ENCODE peak calls at places on chromosomes 6 and 20, in nine cellular contexts. One of them, this sample, is unnamed.

GRCh38 chr20:17860306-17861197 is 108.0 kb downstream of the SNX5 start:
- DNase-seq in transverse colon: no peak
- DNase-seq in suprapubic skin: no peak
- DNase-seq in K562: no peak
- DNase-seq in H1: no peak
- DNase-seq in endothelial cell of umbilical vein: no peak
- DNase-seq in sigmoid colon: no peak
- DNase-seq in HCT116: no peak
- DNase-seq in spleen: peak
- DNase-seq in this sample: no peak

GRCh38 chr6:65545920-65546319 is 161.1 kb downstream of the EYS start:
- DNase-seq in transverse colon: no peak
- DNase-seq in suprapubic skin: no peak
- DNase-seq in K562: peak
- DNase-seq in H1: no peak
- DNase-seq in endothelial cell of umbilical vein: no peak
- DNase-seq in sigmoid colon: no peak
- DNase-seq in HCT116: no peak
- DNase-seq in spleen: no peak
- DNase-seq in this sample: no peak

GRCh38 chr6:147642458-147642857 is 134.0 kb downstream of the SAMD5 start:
- DNase-seq in transverse colon: peak
- DNase-seq in suprapubic skin: no peak
- DNase-seq in K562: no peak
- DNase-seq in H1: no peak
- DNase-seq in endothelial cell of umbilical vein: no peak
- DNase-seq in sigmoid colon: no peak
- DNase-seq in HCT116: no peak
- DNase-seq in spleen: no peak
- DNase-seq in this sample: no peak

GRCh38 chr6:17429381-17430061 is 36.1 kb downstream of the CAP2 start:
- DNase-seq in transverse colon: no peak
- DNase-seq in suprapubic skin: no peak
- DNase-seq in K562: no peak
- DNase-seq in H1: no peak
- DNase-seq in endothelial cell of umbilical vein: no peak
- DNase-seq in sigmoid colon: no peak
- DNase-seq in HCT116: no peak
- DNase-seq in spleen: no peak
- DNase-seq in this sample: no peak

GRCh38 chr6:125794342-125795137 is 3.8 kb downstream of the NCOA7 start:
- DNase-seq in transverse colon: no peak
- DNase-seq in suprapubic skin: no peak
- DNase-seq in K562: no peak
- DNase-seq in H1: no peak
- DNase-seq in endothelial cell of umbilical vein: no peak
- DNase-seq in sigmoid colon: no peak
- DNase-seq in HCT116: no peak
- DNase-seq in spleen: no peak
- DNase-seq in this sample: no peak

GRCh38 chr6:159745081-159745480 is 16.8 kb upstream of the ACAT2 start:
- DNase-seq in transverse colon: no peak
- DNase-seq in suprapubic skin: no peak
- DNase-seq in K562: no peak
- DNase-seq in H1: no peak
- DNase-seq in endothelial cell of umbilical vein: no peak
- DNase-seq in sigmoid colon: no peak
- DNase-seq in HCT116: no peak
- DNase-seq in spleen: no peak
- DNase-seq in this sample: no peak

GRCh38 chr20:20363449-20364015 is 4.4 kb upstream of the INSM1 start:
- DNase-seq in transverse colon: no peak
- DNase-seq in suprapubic skin: no peak
- DNase-seq in K562: no peak
- DNase-seq in H1: peak
- DNase-seq in endothelial cell of umbilical vein: no peak
- DNase-seq in sigmoid colon: no peak
- DNase-seq in HCT116: no peak
- DNase-seq in spleen: no peak
- DNase-seq in this sample: no peak

GRCh38 chr20:47016068-47016664 is 121.5 kb downstream of the EYA2 start:
- DNase-seq in transverse colon: no peak
- DNase-seq in suprapubic skin: no peak
- DNase-seq in K562: peak
- DNase-seq in H1: no peak
- DNase-seq in endothelial cell of umbilical vein: no peak
- DNase-seq in sigmoid colon: no peak
- DNase-seq in HCT116: no peak
- DNase-seq in spleen: no peak
- DNase-seq in this sample: no peak

GRCh38 chr6:126268087-126268486 is 71.8 kb upstream of the CENPW start:
- DNase-seq in transverse colon: no peak
- DNase-seq in suprapubic skin: no peak
- DNase-seq in K562: peak
- DNase-seq in H1: no peak
- DNase-seq in endothelial cell of umbilical vein: no peak
- DNase-seq in sigmoid colon: no peak
- DNase-seq in HCT116: no peak
- DNase-seq in spleen: no peak
- DNase-seq in this sample: no peak

GRCh38 chr20:36461600-36462439 is 79.5 kb upstream of the MYL9 start:
- DNase-seq in transverse colon: peak
- DNase-seq in suprapubic skin: peak
- DNase-seq in K562: peak
- DNase-seq in H1: peak
- DNase-seq in endothelial cell of umbilical vein: peak
- DNase-seq in sigmoid colon: peak
- DNase-seq in HCT116: no peak
- DNase-seq in spleen: peak
- DNase-seq in this sample: peak

GRCh38 chr20:11247059-11247630 is 573.3 kb upstream of the JAG1 start:
- DNase-seq in transverse colon: no peak
- DNase-seq in suprapubic skin: no peak
- DNase-seq in K562: no peak
- DNase-seq in H1: no peak
- DNase-seq in endothelial cell of umbilical vein: no peak
- DNase-seq in sigmoid colon: no peak
- DNase-seq in HCT116: no peak
- DNase-seq in spleen: no peak
- DNase-seq in this sample: no peak

GRCh38 chr6:134175532-134176282 is 123.3 kb upstream of the SLC2A12 start:
- DNase-seq in transverse colon: peak
- DNase-seq in suprapubic skin: peak
- DNase-seq in K562: peak
- DNase-seq in H1: peak
- DNase-seq in endothelial cell of umbilical vein: peak
- DNase-seq in sigmoid colon: peak
- DNase-seq in HCT116: peak
- DNase-seq in spleen: peak
- DNase-seq in this sample: peak

GRCh38 chr6:143860111-143860510 is 4.2 kb upstream of the ZC2HC1B start:
- DNase-seq in transverse colon: no peak
- DNase-seq in suprapubic skin: no peak
- DNase-seq in K562: no peak
- DNase-seq in H1: no peak
- DNase-seq in endothelial cell of umbilical vein: no peak
- DNase-seq in sigmoid colon: no peak
- DNase-seq in HCT116: no peak
- DNase-seq in spleen: no peak
- DNase-seq in this sample: no peak

GRCh38 chr6:143867236-143867635 is 3.0 kb downstream of the ZC2HC1B start:
- DNase-seq in transverse colon: no peak
- DNase-seq in suprapubic skin: no peak
- DNase-seq in K562: no peak
- DNase-seq in H1: no peak
- DNase-seq in endothelial cell of umbilical vein: no peak
- DNase-seq in sigmoid colon: no peak
- DNase-seq in HCT116: no peak
- DNase-seq in spleen: no peak
- DNase-seq in this sample: no peak

GRCh38 chr6:143864234-143864633 is at the start of gene ZC2HC1B:
- DNase-seq in transverse colon: no peak
- DNase-seq in suprapubic skin: no peak
- DNase-seq in K562: no peak
- DNase-seq in H1: no peak
- DNase-seq in endothelial cell of umbilical vein: no peak
- DNase-seq in sigmoid colon: no peak
- DNase-seq in HCT116: no peak
- DNase-seq in spleen: no peak
- DNase-seq in this sample: no peak

GRCh38 chr6:143863754-143864153 is 520 bp upstream of the ZC2HC1B start:
- DNase-seq in transverse colon: no peak
- DNase-seq in suprapubic skin: no peak
- DNase-seq in K562: no peak
- DNase-seq in H1: no peak
- DNase-seq in endothelial cell of umbilical vein: no peak
- DNase-seq in sigmoid colon: no peak
- DNase-seq in HCT116: no peak
- DNase-seq in spleen: no peak
- DNase-seq in this sample: no peak
- TF ChIP-seq POLR2AphosphoS5 in transverse colon: no peak
- TF ChIP-seq POLR2AphosphoS5 in suprapubic skin: no peak
- TF ChIP-seq POLR2AphosphoS5 in K562: no peak
- TF ChIP-seq POLR2AphosphoS5 in H1: no peak
- TF ChIP-seq POLR2AphosphoS5 in endothelial cell of umbilical vein: no peak
- TF ChIP-seq POLR2AphosphoS5 in sigmoid colon: peak
- TF ChIP-seq POLR2AphosphoS5 in HCT116: no peak
- TF ChIP-seq POLR2AphosphoS5 in spleen: no peak
- TF ChIP-seq POLR2AphosphoS5 in this sample: no peak

DNA sequence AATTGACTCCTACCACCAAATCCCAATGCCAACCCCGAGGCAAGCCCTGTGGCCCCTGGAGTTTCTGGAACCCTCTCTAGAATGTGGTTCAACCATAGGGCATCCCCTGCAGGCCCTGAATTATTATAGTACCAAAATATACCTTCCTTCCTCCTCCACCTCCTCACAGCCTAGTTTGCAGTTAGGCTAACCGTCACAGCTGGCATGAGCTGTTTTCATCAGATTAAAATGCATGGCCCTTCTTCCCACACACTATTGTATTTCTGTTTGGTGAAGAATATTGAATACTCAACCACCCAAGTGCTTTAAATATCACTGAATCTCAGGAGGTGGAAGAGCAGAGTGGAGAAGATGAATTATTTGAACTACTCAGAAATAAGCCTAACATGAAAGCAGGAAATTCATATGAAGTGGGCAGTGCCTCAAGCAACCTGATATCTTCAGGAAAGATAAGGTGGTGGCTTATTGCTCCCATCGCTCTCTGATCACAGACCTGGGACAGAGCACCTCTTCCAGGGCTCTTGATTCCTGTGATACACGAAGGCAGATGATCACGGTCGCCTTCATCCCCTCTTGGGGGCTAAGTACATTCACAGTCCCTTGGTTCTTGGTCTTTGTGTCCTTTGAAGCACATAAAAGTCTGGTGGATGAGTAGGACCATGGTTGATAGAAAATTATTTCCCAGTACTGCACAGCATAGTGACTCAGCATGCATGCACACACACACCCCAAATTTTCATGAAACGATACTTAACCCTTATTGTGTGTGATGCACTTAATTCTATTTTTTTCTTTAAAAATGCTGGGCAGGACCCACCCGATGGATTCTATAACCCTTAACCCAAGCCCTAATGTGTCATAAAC is 90.9 kb downstream of the PSMG4 start:
- DNase-seq in transverse colon: no peak
- DNase-seq in suprapubic skin: no peak
- DNase-seq in K562: peak
- DNase-seq in H1: no peak
- DNase-seq in endothelial cell of umbilical vein: no peak
- DNase-seq in sigmoid colon: peak
- DNase-seq in HCT116: no peak
- DNase-seq in spleen: no peak
- DNase-seq in this sample: no peak
- TF ChIP-seq POLR2AphosphoS5 in transverse colon: no peak
- TF ChIP-seq POLR2AphosphoS5 in suprapubic skin: no peak
- TF ChIP-seq POLR2AphosphoS5 in K562: no peak
- TF ChIP-seq POLR2AphosphoS5 in H1: no peak
- TF ChIP-seq POLR2AphosphoS5 in endothelial cell of umbilical vein: no peak
- TF ChIP-seq POLR2AphosphoS5 in sigmoid colon: no peak
- TF ChIP-seq POLR2AphosphoS5 in HCT116: no peak
- TF ChIP-seq POLR2AphosphoS5 in spleen: no peak
- TF ChIP-seq POLR2AphosphoS5 in this sample: no peak

DNA sequence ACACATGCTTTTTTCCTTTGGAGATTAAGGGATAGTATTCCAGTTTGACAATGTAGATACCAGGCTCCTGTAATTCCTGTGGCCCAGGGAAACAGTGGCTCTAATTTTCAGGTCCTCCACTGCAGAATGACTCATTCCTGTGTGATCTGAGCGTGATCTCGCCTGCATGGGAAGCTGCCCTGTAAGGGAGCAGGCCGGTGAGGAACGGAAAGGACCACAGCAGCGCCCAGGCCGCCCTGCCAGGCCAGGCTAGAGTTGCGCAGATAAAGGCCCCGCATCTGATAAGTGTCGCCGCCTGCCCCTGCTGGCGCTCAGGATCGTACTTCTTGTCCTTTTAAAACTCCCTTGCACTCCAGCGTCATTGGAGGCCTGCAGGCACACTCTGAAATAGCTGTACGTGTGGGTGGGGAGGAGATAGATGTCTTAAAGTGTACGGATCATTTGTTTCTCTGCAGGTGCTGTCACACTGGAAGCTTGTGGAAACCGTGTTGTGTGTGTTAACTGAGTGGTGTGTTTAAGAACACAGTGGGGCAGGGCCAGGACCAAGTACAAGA is 60.7 kb downstream of the SYNJ2 start:
- DNase-seq in transverse colon: no peak
- DNase-seq in suprapubic skin: peak
- DNase-seq in K562: peak
- DNase-seq in H1: no peak
- DNase-seq in endothelial cell of umbilical vein: peak
- DNase-seq in sigmoid colon: peak
- DNase-seq in HCT116: peak
- DNase-seq in spleen: no peak
- DNase-seq in this sample: no peak
- TF ChIP-seq POLR2AphosphoS5 in transverse colon: no peak
- TF ChIP-seq POLR2AphosphoS5 in suprapubic skin: no peak
- TF ChIP-seq POLR2AphosphoS5 in K562: no peak
- TF ChIP-seq POLR2AphosphoS5 in H1: no peak
- TF ChIP-seq POLR2AphosphoS5 in endothelial cell of umbilical vein: peak
- TF ChIP-seq POLR2AphosphoS5 in sigmoid colon: peak
- TF ChIP-seq POLR2AphosphoS5 in HCT116: peak
- TF ChIP-seq POLR2AphosphoS5 in spleen: no peak
- TF ChIP-seq POLR2AphosphoS5 in this sample: peak

DNA sequence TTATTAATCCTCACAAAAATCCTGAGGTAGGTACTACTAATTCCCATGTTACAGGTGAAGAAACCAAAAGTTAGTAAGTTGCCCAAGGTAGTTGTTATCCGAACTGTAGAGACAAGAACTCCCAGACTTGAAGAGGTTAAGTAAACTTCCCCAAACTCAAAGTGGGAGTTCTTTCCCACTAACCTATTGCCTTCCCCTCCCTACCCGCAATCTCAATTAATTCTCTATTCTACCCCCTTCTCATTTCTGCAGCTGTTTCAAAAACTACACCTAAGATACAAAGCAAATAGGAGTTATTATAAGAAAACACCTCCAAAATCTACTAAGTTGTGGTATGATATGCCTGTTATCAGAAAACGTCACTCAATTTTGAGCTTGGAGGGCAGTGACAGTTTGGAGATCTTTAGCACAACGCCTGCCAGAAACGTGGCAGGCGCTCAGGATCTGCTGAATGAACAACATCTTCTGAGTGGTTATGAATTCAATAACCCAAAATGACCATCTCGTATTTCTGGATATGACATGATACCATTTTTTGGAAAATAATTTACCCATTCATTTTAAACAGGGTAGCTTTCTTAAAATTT is 7.1 kb downstream of the CSNK2A1 start:
- DNase-seq in transverse colon: no peak
- DNase-seq in suprapubic skin: no peak
- DNase-seq in K562: peak
- DNase-seq in H1: no peak
- DNase-seq in endothelial cell of umbilical vein: no peak
- DNase-seq in sigmoid colon: no peak
- DNase-seq in HCT116: no peak
- DNase-seq in spleen: no peak
- DNase-seq in this sample: no peak
- TF ChIP-seq POLR2AphosphoS5 in transverse colon: no peak
- TF ChIP-seq POLR2AphosphoS5 in suprapubic skin: no peak
- TF ChIP-seq POLR2AphosphoS5 in K562: no peak
- TF ChIP-seq POLR2AphosphoS5 in H1: no peak
- TF ChIP-seq POLR2AphosphoS5 in endothelial cell of umbilical vein: no peak
- TF ChIP-seq POLR2AphosphoS5 in sigmoid colon: no peak
- TF ChIP-seq POLR2AphosphoS5 in HCT116: no peak
- TF ChIP-seq POLR2AphosphoS5 in spleen: no peak
- TF ChIP-seq POLR2AphosphoS5 in this sample: no peak

This sample was measured in breast epithelium.